ENCODE peak calls at places on chromosome 9, in ten cellular contexts. G is activated CD4-positive, alpha-beta T cell treated with anti-CD3 and anti-CD28 coated beads, Interleukin-2, amount 50 U/mL, for 4 hours; Q is EL; M is NCI-H1105 treated with DMSO at 0.1 percent for 48 hours; T is stimulated activated CD4-positive, alpha-beta T cell treated with anti-CD3 and anti-CD28 coated beads, TNF-alpha, amount 100 ng/mL, for 4 hours; D is effector CD4-positive, alpha-beta T cell; K is NCI-H1436 treated with DMSO at 0.1 percent for 48 hours; J is NCI-H1092 treated with DMSO at 0.1 percent for 48 hours; H is Peyer's patch; S is fibroblast of lung. V is an unnamed sample.

GRCh38 chr9:95517559-95517933 is 775 bp upstream of the PTCH1 start:
- DNase-seq in Q (no peak), T (no peak), J (no peak), M (no peak), S (no peak), D (no peak), K (no peak), G (no peak), H (no peak), V (no peak)

GRCh38 chr9:37187713-37188439 is 67.5 kb downstream of the ZCCHC7 start:
- DNase-seq in H (no peak), S (no peak), J (no peak), K (no peak), T (no peak), Q (peak; percentile 39), D (no peak), M (no peak), G (no peak), V (no peak)

GRCh38 chr9:121997791-121998190 is 95.3 kb downstream of the TTLL11 start:
- DNase-seq in Q (no peak), D (no peak), M (no peak), K (no peak), S (peak; percentile 30), G (no peak), J (no peak), T (no peak), H (no peak), V (no peak)

GRCh38 chr9:128022886-128023285 is 42.1 kb upstream of the EEIG1 start:
- DNase-seq in S (no peak), H (no peak), M (no peak), D (no peak), J (no peak), K (no peak), Q (peak; percentile 43), G (no peak), T (no peak), V (no peak)

GRCh38 chr9:35726876-35727438 is 5.0 kb downstream of the TLN1 start:
- DNase-seq in Q (peak; percentile 54), T (no peak), H (peak; percentile 72), K (no peak), J (no peak), M (no peak), S (peak; percentile 54), G (peak; percentile 18), D (no peak), V (no peak)

GRCh38 chr9:109487247-109487646 is 10.9 kb downstream of the PTPN3 start:
- DNase-seq in J (no peak), G (no peak), D (no peak), K (no peak), T (no peak), Q (no peak), H (no peak), S (no peak), M (no peak), V (no peak)

GRCh38 chr9:128091144-128091543 is 23.1 kb downstream of the SLC25A25 start:
- DNase-seq in T (no peak), H (no peak), G (no peak), J (peak; percentile 41), K (peak; percentile 73), Q (peak; percentile 81), S (peak; percentile 92), D (no peak), M (no peak), V (no peak)

GRCh38 chr9:130458804-130459067 is 14.0 kb downstream of the ASS1 start:
- DNase-seq in Q (no peak), G (no peak), K (no peak), M (no peak), S (no peak), J (no peak), H (no peak), D (no peak), T (no peak), V (no peak)

GRCh38 chr9:16509946-16510504 is 360.4 kb downstream of the BNC2 start:
- DNase-seq in G (no peak), S (peak; percentile 74), Q (peak; percentile 78), M (no peak), T (no peak), K (no peak), D (no peak), J (no peak), H (no peak), V (no peak)

GRCh38 chr9:126016579-126017290 is 269.6 kb downstream of the PBX3 start:
- DNase-seq in G (no peak), Q (no peak), M (peak; percentile 28), D (no peak), J (no peak), H (no peak), T (no peak), S (no peak), K (no peak), V (no peak)

GRCh38 chr9:17082343-17082742 is 52.5 kb upstream of the CNTLN start:
- DNase-seq in S (peak; percentile 57), H (no peak), M (no peak), J (no peak), D (no peak), Q (no peak), K (no peak), T (no peak), G (no peak), V (no peak)

GRCh38 chr9:19619221-19619620 is 169.6 kb downstream of the SLC24A2 start:
- DNase-seq in H (no peak), T (no peak), G (no peak), M (no peak), S (no peak), K (no peak), D (no peak), J (peak; percentile 32), Q (no peak), V (no peak)

GRCh38 chr9:95642189-95642588 is 125.4 kb upstream of the PTCH1 start:
- DNase-seq in H (no peak), D (no peak), K (no peak), Q (no peak), G (no peak), M (no peak), T (no peak), J (no peak), S (no peak), V (no peak)

GRCh38 chr9:110254500-110254899 is 1.8 kb downstream of the TXN start:
- DNase-seq in D (no peak), H (no peak), S (no peak), M (no peak), Q (no peak), K (no peak), T (no peak), J (no peak), G (no peak), V (no peak)

GRCh38 chr9:134592018-134592818 is 49.4 kb upstream of the COL5A1 start:
- DNase-seq in H (peak; percentile 45), K (no peak), S (peak; percentile 83), J (no peak), Q (peak; percentile 96), G (no peak), M (no peak), D (no peak), T (no peak), V (no peak)

GRCh38 chr9:112174965-112175795 is at the start of gene SUSD1:
- DNase-seq in K (no peak), D (peak; percentile 23), Q (peak; percentile 31), J (peak; percentile 56), S (peak; percentile 17), H (peak; percentile 62), T (no peak), G (no peak), M (peak; percentile 17), V (no peak)

GRCh38 chr9:92180669-92181181 is 65.5 kb upstream of the SPTLC1 start:
- DNase-seq in J (no peak), T (no peak), M (no peak), K (no peak), D (no peak), S (peak; percentile 87), H (no peak), Q (peak; percentile 88), G (no peak), V (no peak)

GRCh38 chr9:130938652-130939404 is at the start of gene FIBCD1:
- DNase-seq in Q (peak; percentile 64), D (no peak), S (peak; percentile 44), G (no peak), H (peak; percentile 52), J (peak; percentile 13), M (no peak), K (no peak), T (no peak), V (peak; percentile 29)

GRCh38 chr9:121735065-121735791 is 83.8 kb downstream of the DAB2IP start:
- DNase-seq in J (no peak), D (no peak), K (no peak), T (no peak), H (peak; percentile 66), G (no peak), Q (peak; percentile 79), S (peak; percentile 69), M (no peak), V (no peak)

GRCh38 chr9:124270504-124271335 is 13.0 kb downstream of the NEK6 start:
- DNase-seq in J (no peak), G (no peak), D (no peak), H (peak; percentile 87), K (no peak), S (no peak), Q (no peak), T (no peak), M (no peak), V (no peak)

GRCh38 chr9:91033802-91034201 is 232.2 kb downstream of the SYK start:
- DNase-seq in M (no peak), H (peak; percentile 76), J (no peak), G (peak; percentile 67), D (peak; percentile 46), T (peak; percentile 27), K (no peak), S (no peak), Q (peak; percentile 21), V (peak; percentile 4)

GRCh38 chr9:6902423-6902822 is 144.7 kb downstream of the KDM4C start:
- DNase-seq in D (no peak), G (no peak), M (no peak), S (peak; percentile 17), T (no peak), Q (peak; percentile 39), H (no peak), J (no peak), K (no peak), V (peak; percentile 34)

V was measured in HCT116.